ENCODE peak calls at places on chromosomes 6 and 20, in seven cellular contexts. Z is occipital lobe, N is renal cortical epithelial cell, E is breast epithelium, D is sciatic nerve, B is NCI-H187 treated with DMSO at 0.1 percent for 48 hours, R is glutamatergic neuron. M is an unnamed sample.

GRCh38 chr6:169839493-169839892 is 88.1 kb downstream of the ERMARD start:
- DNase-seq in Z (no peak), N (no peak), E (no peak), D (peak; percentile 28), B (no peak), R (no peak), M (no peak)

GRCh38 chr6:19668710-19669109 is 168.5 kb upstream of the ID4 start:
- DNase-seq in Z (no peak), N (no peak), E (no peak), D (no peak), B (no peak), R (no peak), M (no peak)

GRCh38 chr6:100468966-100469859 is 4.5 kb upstream of the SIM1 start:
- DNase-seq in Z (no peak), N (no peak), E (no peak), D (no peak), B (no peak), R (peak; percentile 42), M (no peak)

GRCh38 chr6:25041676-25042598 is 106.2 kb upstream of the RIPOR2 start:
- DNase-seq in Z (no peak), N (no peak), E (no peak), D (no peak), B (peak; percentile 59), R (peak; percentile 33), M (no peak)

GRCh38 chr6:72048080-72048479 is 161.7 kb downstream of the RIMS1 start:
- DNase-seq in Z (no peak), N (no peak), E (no peak), D (no peak), B (no peak), R (no peak), M (no peak)

GRCh38 chr20:62968378-62969178 is 16.1 kb downstream of the SLC17A9 start:
- DNase-seq in Z (no peak), N (no peak), E (no peak), D (no peak), B (no peak), R (no peak), M (no peak)

GRCh38 chr6:48733581-48733980 is 622.6 kb upstream of the PTCHD4 start:
- DNase-seq in Z (no peak), N (no peak), E (no peak), D (no peak), B (no peak), R (no peak), M (peak; percentile 60)

GRCh38 chr20:25289886-25290597 is 42.2 kb downstream of the PYGB start:
- DNase-seq in Z (no peak), N (no peak), E (no peak), D (no peak), B (no peak), R (peak; percentile 1), M (no peak)

GRCh38 chr20:50308513-50309279 is 118.1 kb downstream of the CEBPB start:
- DNase-seq in Z (peak; percentile 26), N (peak; percentile 94), E (peak; percentile 88), D (peak; percentile 91), B (no peak), R (no peak), M (peak; percentile 99)

GRCh38 chr20:1134355-1134754 is 16.0 kb downstream of the PSMF1 start:
- DNase-seq in Z (no peak), N (no peak), E (no peak), D (no peak), B (no peak), R (no peak), M (no peak)

GRCh38 chr6:160376445-160376844 is 28.3 kb downstream of the SLC22A3 start:
- DNase-seq in Z (no peak), N (no peak), E (no peak), D (no peak), B (no peak), R (no peak), M (no peak)

GRCh38 chr6:30955367-30956042 is 14.7 kb downstream of the MUCL3 start:
- DNase-seq in Z (no peak), N (no peak), E (no peak), D (peak; percentile 80), B (no peak), R (peak; percentile 52), M (no peak)

GRCh38 chr6:168695701-168696100 is 254.7 kb downstream of the SMOC2 start:
- DNase-seq in Z (no peak), N (no peak), E (no peak), D (no peak), B (no peak), R (no peak), M (no peak)

GRCh38 chr6:128932061-128932460 is 49.1 kb downstream of the LAMA2 start:
- DNase-seq in Z (no peak), N (peak; percentile 86), E (no peak), D (no peak), B (no peak), R (no peak), M (peak; percentile 18)

GRCh38 chr20:18057994-18058349 is 256 bp upstream of the OVOL2 start:
- DNase-seq in Z (no peak), N (no peak), E (no peak), D (no peak), B (no peak), R (no peak), M (no peak)

GRCh38 chr6:31576897-31577341 is 1.6 kb downstream of the TNF start:
- DNase-seq in Z (no peak), N (no peak), E (no peak), D (no peak), B (no peak), R (no peak), M (no peak)

GRCh38 chr6:101069191-101069795 is 188.2 kb upstream of the ASCC3 start:
- DNase-seq in Z (no peak), N (no peak), E (no peak), D (no peak), B (no peak), R (no peak), M (peak; percentile 15)

GRCh38 chr20:6829510-6830116 is 62.1 kb downstream of the BMP2 start:
- DNase-seq in Z (no peak), N (no peak), E (no peak), D (no peak), B (no peak), R (no peak), M (peak; percentile 1)

GRCh38 chr20:64030371-64031134 is 5.4 kb upstream of the C20orf204 start:
- DNase-seq in Z (no peak), N (no peak), E (no peak), D (no peak), B (no peak), R (no peak), M (no peak)

GRCh38 chr6:36024154-36024760 is at the start of gene SLC26A8:
- DNase-seq in Z (no peak), N (no peak), E (no peak), D (no peak), B (no peak), R (peak; percentile 44), M (no peak)

GRCh38 chr6:170021579-170021978 is 269.3 kb downstream of the DLL1 start:
- DNase-seq in Z (no peak), N (no peak), E (no peak), D (peak; percentile 25), B (no peak), R (no peak), M (no peak)

M was measured in fibroblast of mammary gland.